ENCODE peak calls at places on chromosomes 7 and 10, in four cellular contexts. One of them, this sample, is unnamed.

GRCh38 chr7:137508437-137509175 is 165.1 kb upstream of the PTN start:
- DNase-seq in GM12878: no peak
- DNase-seq in K562: no peak
- DNase-seq in HepG2: no peak
- DNase-seq in this sample: peak; percentile 7

GRCh38 chr10:25522294-25522693 is 347.5 kb downstream of the GPR158 start:
- DNase-seq in K562: no peak
- DNase-seq in HepG2: no peak
- DNase-seq in GM12878: no peak
- DNase-seq in this sample: no peak

GRCh38 chr7:111708072-111708471 is 145.8 kb upstream of the IMMP2L start:
- DNase-seq in HepG2: no peak
- DNase-seq in K562: no peak
- DNase-seq in GM12878: no peak
- DNase-seq in this sample: no peak

GRCh38 chr10:79171504-79171903 is 102.7 kb downstream of the ZMIZ1 start:
- DNase-seq in K562: no peak
- DNase-seq in GM12878: no peak
- DNase-seq in HepG2: no peak
- DNase-seq in this sample: no peak

GRCh38 chr10:118373786-118374185 is 31.7 kb upstream of the FAM204A start:
- DNase-seq in K562: no peak
- DNase-seq in HepG2: peak; percentile 7
- DNase-seq in GM12878: no peak
- DNase-seq in this sample: no peak

GRCh38 chr10:13102002-13102794 is 2.2 kb downstream of the OPTN start:
- DNase-seq in GM12878: no peak
- DNase-seq in HepG2: peak; percentile 51
- DNase-seq in K562: no peak
- DNase-seq in this sample: no peak

GRCh38 chr7:73966062-73966940 is 61.7 kb upstream of the ELN start:
- DNase-seq in GM12878: no peak
- DNase-seq in K562: no peak
- DNase-seq in HepG2: no peak
- DNase-seq in this sample: no peak

GRCh38 chr10:116113721-116114501 is 159.1 kb downstream of the GFRA1 start:
- DNase-seq in HepG2: no peak
- DNase-seq in GM12878: no peak
- DNase-seq in K562: no peak
- DNase-seq in this sample: no peak

GRCh38 chr7:33905389-33906032 is at the start of gene BMPER:
- DNase-seq in HepG2: no peak
- DNase-seq in GM12878: no peak
- DNase-seq in K562: no peak
- DNase-seq in this sample: peak; percentile 89

GRCh38 chr7:99102361-99102760 is 41.5 kb downstream of the SMURF1 start:
- DNase-seq in HepG2: no peak
- DNase-seq in GM12878: no peak
- DNase-seq in K562: no peak
- DNase-seq in this sample: no peak

GRCh38 chr10:95451568-95452524 is 109.3 kb downstream of the SORBS1 start:
- DNase-seq in K562: no peak
- DNase-seq in GM12878: no peak
- DNase-seq in HepG2: peak; percentile 91
- DNase-seq in this sample: no peak

GRCh38 chr10:93060887-93061593 is 442 bp downstream of the CYP26C1 start:
- DNase-seq in HepG2: no peak
- DNase-seq in GM12878: no peak
- DNase-seq in K562: no peak
- DNase-seq in this sample: peak; percentile 42
- TF ChIP-seq JUNB in HepG2: no peak
- TF ChIP-seq JUNB in GM12878: no peak
- TF ChIP-seq JUNB in K562: no peak
- TF ChIP-seq JUNB in this sample: no peak

GRCh38 chr7:140082770-140083169 is 20.0 kb upstream of the PARP12 start:
- DNase-seq in HepG2: no peak
- DNase-seq in K562: no peak
- DNase-seq in GM12878: no peak
- DNase-seq in this sample: no peak

GRCh38 chr7:140081774-140082425 is 19.1 kb upstream of the PARP12 start:
- DNase-seq in GM12878: no peak
- DNase-seq in HepG2: no peak
- DNase-seq in K562: no peak
- DNase-seq in this sample: no peak

GRCh38 chr7:140078392-140078791 is 15.6 kb upstream of the PARP12 start:
- DNase-seq in K562: no peak
- DNase-seq in GM12878: no peak
- DNase-seq in HepG2: no peak
- DNase-seq in this sample: peak; percentile 18

GRCh38 chr7:140080919-140081318 is 18.2 kb upstream of the PARP12 start:
- DNase-seq in GM12878: no peak
- DNase-seq in HepG2: no peak
- DNase-seq in K562: no peak
- DNase-seq in this sample: no peak

DNA sequence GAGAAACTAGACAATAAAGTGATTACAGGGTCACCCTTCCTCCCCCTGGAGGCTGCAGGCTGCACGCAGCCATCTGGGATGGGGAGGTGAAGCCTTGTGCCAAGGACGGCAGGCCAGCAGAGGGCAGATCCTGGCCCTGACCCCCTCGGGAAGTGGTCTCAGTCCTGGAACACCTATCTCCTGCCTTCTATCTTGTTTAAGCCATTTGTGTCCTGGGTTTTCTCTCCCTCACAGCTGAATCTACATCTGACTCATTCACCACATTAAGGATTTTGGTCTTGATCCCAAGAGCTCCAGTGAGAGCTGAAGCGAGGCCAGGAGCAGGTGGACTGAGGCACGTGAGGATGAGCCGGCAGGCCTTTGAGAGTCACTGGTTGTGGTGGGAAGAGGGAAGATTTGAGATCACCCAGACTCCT is 16.4 kb upstream of the PARP12 start:
- DNase-seq in GM12878: no peak
- DNase-seq in HepG2: peak; percentile 57
- DNase-seq in K562: peak; percentile 50
- DNase-seq in this sample: peak; percentile 82
- TF ChIP-seq CREB1 in GM12878: no peak
- TF ChIP-seq CREB1 in HepG2: no peak
- TF ChIP-seq CREB1 in K562: no peak
- TF ChIP-seq CREB1 in this sample: peak; percentile 26

GRCh38 chr7:845731-846130 is 13.5 kb downstream of the SUN1 start:
- DNase-seq in GM12878: no peak
- DNase-seq in HepG2: no peak
- DNase-seq in K562: no peak
- DNase-seq in this sample: no peak
- H3K4me2 ChIP-seq in GM12878: no peak overlapping the region
- H3K4me2 ChIP-seq in HepG2: no peak overlapping the region
- H3K4me2 ChIP-seq in K562: no peak overlapping the region
- H3K4me2 ChIP-seq in this sample: no peak overlapping the region

GRCh38 chr10:66748217-66748616 is 177.6 kb upstream of the LRRTM3 start:
- DNase-seq in HepG2: no peak
- DNase-seq in K562: no peak
- DNase-seq in GM12878: no peak
- DNase-seq in this sample: no peak

GRCh38 chr10:66746711-66747110 is 179.1 kb upstream of the LRRTM3 start:
- DNase-seq in K562: no peak
- DNase-seq in GM12878: no peak
- DNase-seq in HepG2: no peak
- DNase-seq in this sample: no peak

GRCh38 chr10:66752714-66753113 is 173.1 kb upstream of the LRRTM3 start:
- DNase-seq in HepG2: no peak
- DNase-seq in GM12878: no peak
- DNase-seq in K562: no peak
- DNase-seq in this sample: no peak

GRCh38 chr10:66746246-66746645 is 179.6 kb upstream of the LRRTM3 start:
- DNase-seq in GM12878: no peak
- DNase-seq in K562: no peak
- DNase-seq in HepG2: no peak
- DNase-seq in this sample: no peak

GRCh38 chr10:66747451-66747850 is 178.4 kb upstream of the LRRTM3 start:
- DNase-seq in HepG2: no peak
- DNase-seq in K562: no peak
- DNase-seq in GM12878: no peak
- DNase-seq in this sample: no peak
- TF ChIP-seq JUNB in HepG2: no peak
- TF ChIP-seq JUNB in K562: no peak
- TF ChIP-seq JUNB in GM12878: no peak
- TF ChIP-seq JUNB in this sample: no peak

GRCh38 chr10:132065491-132066105 is at the start of gene JAKMIP3:
- DNase-seq in K562: no peak
- DNase-seq in GM12878: no peak
- DNase-seq in HepG2: peak; percentile 72
- DNase-seq in this sample: peak; percentile 68
- TF ChIP-seq CREB1 in K562: no peak
- TF ChIP-seq CREB1 in GM12878: no peak
- TF ChIP-seq CREB1 in HepG2: no peak
- TF ChIP-seq CREB1 in this sample: no peak

This sample was measured in GM23338.